ENCODE peak calls at places on chromosomes 7 and 10, in four cellular contexts. P, O, L and B are unnamed samples.

GRCh38 chr10:118374404-118374803 is 32.3 kb upstream of the FAM204A start:
- DNase-seq in O (no peak), P (no peak), L (no peak), B (peak; percentile 31)

GRCh38 chr10:121608669-121609190 is 10.5 kb upstream of the FGFR2 start:
- DNase-seq in O (no peak), L (peak; percentile 57), P (no peak), B (no peak)

GRCh38 chr10:30502266-30503058 is 68.5 kb downstream of the MAP3K8 start:
- DNase-seq in O (no peak), L (no peak), P (no peak), B (no peak)

GRCh38 chr7:46352335-46352954 is 431.4 kb upstream of the IGFBP3 start:
- DNase-seq in L (peak; percentile 23), O (peak; percentile 53), P (no peak), B (peak; percentile 34)

GRCh38 chr7:15424468-15424867 is 137.3 kb downstream of the AGMO start:
- DNase-seq in P (no peak), L (no peak), O (no peak), B (no peak)

GRCh38 chr7:78178319-78178718 is 379.7 kb downstream of the PHTF2 start:
- DNase-seq in O (no peak), L (no peak), P (no peak), B (no peak)

GRCh38 chr7:50853311-50853710 is 70.6 kb upstream of the GRB10 start:
- DNase-seq in O (no peak), L (no peak), P (no peak), B (no peak)

GRCh38 chr7:66504131-66504530 is 124.5 kb upstream of the KCTD7 start:
- DNase-seq in O (no peak), L (no peak), P (no peak), B (no peak)

GRCh38 chr7:148286150-148286549 is 304.4 kb upstream of the C7orf33 start:
- DNase-seq in P (no peak), L (no peak), O (no peak), B (no peak)

GRCh38 chr10:79084972-79085597 is 16.3 kb downstream of the ZMIZ1 start:
- DNase-seq in P (no peak), O (no peak), L (no peak), B (no peak)

GRCh38 chr7:132969520-132969919 is 112.4 kb downstream of the CHCHD3 start:
- DNase-seq in P (no peak), L (no peak), O (no peak), B (no peak)

GRCh38 chr7:8785081-8785480 is 351.7 kb downstream of the NXPH1 start:
- DNase-seq in L (no peak), O (no peak), P (no peak), B (no peak)

GRCh38 chr10:48525113-48525512 is 79.8 kb downstream of the ARHGAP22 start:
- DNase-seq in P (no peak), L (no peak), O (no peak), B (no peak)

GRCh38 chr10:16891375-16892313 is 74.4 kb upstream of the RSU1 start:
- DNase-seq in O (peak; percentile 66), L (peak; percentile 69), P (no peak), B (peak; percentile 65)

GRCh38 chr10:88245974-88246511 is 337.1 kb downstream of the RNLS start:
- DNase-seq in O (peak; percentile 27), P (no peak), L (peak; percentile 57), B (peak; percentile 51)

GRCh38 chr7:2959828-2960599 is 83.7 kb downstream of the CARD11 start:
- DNase-seq in L (no peak), O (no peak), P (no peak), B (no peak)

GRCh38 chr10:97683556-97684357 is 3.3 kb downstream of the AVPI1 start:
- DNase-seq in O (no peak), P (no peak), L (no peak), B (no peak)

GRCh38 chr7:43758861-43759683 is 592 bp downstream of the BLVRA start:
- DNase-seq in L (peak; percentile 49), O (peak; percentile 15), P (peak; percentile 92), B (no peak)

GRCh38 chr10:108544500-108545120 is 1378.7 kb downstream of the XPNPEP1 start:
- DNase-seq in L (peak; percentile 44), O (no peak), P (no peak), B (no peak)

GRCh38 chr7:50552921-50553320 is 12.3 kb downstream of the DDC start:
- DNase-seq in O (peak; percentile 17), L (no peak), P (no peak), B (no peak)

GRCh38 chr10:62626096-62626495 is 178.4 kb upstream of the ADO start:
- DNase-seq in O (no peak), P (no peak), L (no peak), B (no peak)

GRCh38 chr7:33107136-33108066 is 1.8 kb downstream of the RP9 start:
- DNase-seq in O (peak; percentile 23), P (no peak), L (no peak), B (no peak)

GRCh38 chr10:6097063-6097462 is 8.2 kb downstream of the RBM17 start:
- DNase-seq in L (no peak), P (no peak), O (no peak), B (no peak)

GRCh38 chr10:77974396-77975074 is 48.0 kb upstream of the DLG5 start:
- DNase-seq in L (no peak), P (no peak), O (no peak), B (no peak)

GRCh38 chr7:111986601-111987000 is 219.6 kb downstream of the DOCK4 start:
- DNase-seq in L (no peak), P (no peak), O (no peak), B (no peak)

GRCh38 chr10:100328198-100328597 is 1.8 kb downstream of the PKD2L1 start:
- DNase-seq in P (no peak), L (no peak), O (no peak), B (no peak)

GRCh38 chr10:100327007-100327700 is 2.9 kb downstream of the PKD2L1 start:
- DNase-seq in L (no peak), O (peak; percentile 26), P (no peak), B (no peak)

GRCh38 chr10:100327701-100328009 is 2.4 kb downstream of the PKD2L1 start:
- DNase-seq in P (no peak), O (no peak), L (no peak), B (no peak)

GRCh38 chr10:100333106-100333505 is 3.1 kb upstream of the PKD2L1 start:
- DNase-seq in O (no peak), L (no peak), P (no peak), B (no peak)

DNA sequence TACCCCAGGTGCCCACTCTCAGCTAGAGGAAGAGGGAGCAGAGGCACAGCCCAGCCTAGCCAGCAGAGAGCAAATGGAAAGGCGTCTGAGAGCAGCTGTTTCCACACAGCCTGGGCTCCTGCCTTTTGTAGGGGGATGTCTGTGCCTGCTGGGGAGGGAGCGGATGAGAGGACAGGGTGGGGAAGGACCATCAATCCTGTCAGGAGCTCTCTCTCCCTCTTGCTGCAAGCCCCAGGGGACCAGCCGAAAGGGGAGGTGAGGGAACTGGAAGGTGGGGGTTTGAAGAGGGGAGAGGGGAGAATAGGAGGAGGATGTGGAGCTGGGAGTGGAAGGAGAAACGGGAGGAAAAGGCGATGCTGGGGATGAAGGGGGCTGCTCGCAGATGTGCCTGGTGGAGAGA is at the start of gene PKD2L1:
- DNase-seq in O (no peak), L (no peak), P (no peak), B (no peak)
- H3K27me3 ChIP-seq in O (peaks cover 55% of the 10 kb centered on the region), L (no peaks in the 10 kb centered on the region), P (no peaks in the 10 kb centered on the region), B (peaks cover 41% of the 10 kb centered on the region)

DNA sequence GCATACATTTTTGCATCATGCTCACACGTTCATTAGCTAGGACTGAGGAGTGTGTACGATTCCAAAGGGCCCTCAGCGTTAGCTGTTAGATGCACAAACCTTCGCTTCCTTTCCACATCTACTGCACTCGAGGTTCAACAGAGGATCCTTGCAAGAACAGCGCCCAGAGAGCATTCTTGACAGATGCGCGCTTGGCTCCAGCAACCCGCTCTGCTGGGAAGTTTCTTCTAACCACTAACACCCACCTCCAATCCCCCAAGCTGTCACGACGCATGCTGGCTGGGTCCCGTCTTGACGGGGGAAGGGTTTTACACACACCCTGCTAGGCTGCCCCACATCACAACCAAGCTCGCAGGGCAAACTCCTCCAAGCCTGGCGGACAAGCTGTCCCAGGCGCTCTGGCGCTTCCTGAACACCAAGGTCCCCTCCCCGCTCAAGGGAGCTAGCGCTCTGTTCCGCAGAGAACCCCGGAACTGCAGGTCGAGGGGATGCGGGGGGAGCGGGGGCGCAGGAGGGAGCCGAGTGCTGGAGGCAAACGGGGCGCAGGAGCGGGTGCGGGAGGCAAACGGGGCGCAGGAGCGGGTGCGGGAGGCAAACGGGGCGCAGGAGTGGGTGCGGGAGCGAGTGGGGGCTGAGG is 653 bp upstream of the ADRB1 start:
- DNase-seq in P (no peak), O (peak; percentile 42), L (no peak), B (no peak)
- H3K27me3 ChIP-seq in P (no peaks in the 10 kb centered on the region), O (peaks cover 19% of the 10 kb centered on the region), L (peaks cover 4% of the 10 kb centered on the region), B (peaks cover 33% of the 10 kb centered on the region)

DNA sequence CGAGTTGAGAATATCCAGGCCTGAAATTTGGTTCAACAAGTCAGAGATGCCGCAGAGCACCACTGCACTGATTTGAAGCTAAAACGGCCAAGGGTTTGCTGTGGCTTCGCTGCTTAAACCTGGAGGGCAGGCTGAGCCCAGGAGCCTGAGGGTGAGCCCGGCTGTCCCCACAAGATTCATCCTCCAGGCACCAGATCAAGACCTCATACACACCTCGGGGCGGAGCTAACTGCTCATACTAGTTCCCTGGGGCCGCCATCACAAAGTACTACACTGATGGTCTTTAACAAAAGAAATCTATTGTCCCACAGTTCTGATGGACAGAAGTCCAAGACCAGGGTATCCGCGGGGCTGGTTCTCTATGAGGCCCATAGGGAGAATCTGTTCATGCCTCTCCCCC is 16.9 kb upstream of the TRIM56 start:
- DNase-seq in P (no peak), L (no peak), O (no peak), B (no peak)
- H3K27me3 ChIP-seq in P (no peaks in the 10 kb centered on the region), L (no peaks in the 10 kb centered on the region), O (peaks cover 34% of the 10 kb centered on the region), B (peaks cover 15% of the 10 kb centered on the region)

GRCh38 chr10:43905502-43906236 is 257.0 kb upstream of the ZNF32 start:
- DNase-seq in P (peak; percentile 90), L (peak; percentile 33), O (peak; percentile 65), B (no peak)
- H3K27me3 ChIP-seq in P (no peaks in the 10 kb centered on the region), L (no peaks in the 10 kb centered on the region), O (no peaks in the 10 kb centered on the region), B (peaks cover 3% of the 10 kb centered on the region)

DNA sequence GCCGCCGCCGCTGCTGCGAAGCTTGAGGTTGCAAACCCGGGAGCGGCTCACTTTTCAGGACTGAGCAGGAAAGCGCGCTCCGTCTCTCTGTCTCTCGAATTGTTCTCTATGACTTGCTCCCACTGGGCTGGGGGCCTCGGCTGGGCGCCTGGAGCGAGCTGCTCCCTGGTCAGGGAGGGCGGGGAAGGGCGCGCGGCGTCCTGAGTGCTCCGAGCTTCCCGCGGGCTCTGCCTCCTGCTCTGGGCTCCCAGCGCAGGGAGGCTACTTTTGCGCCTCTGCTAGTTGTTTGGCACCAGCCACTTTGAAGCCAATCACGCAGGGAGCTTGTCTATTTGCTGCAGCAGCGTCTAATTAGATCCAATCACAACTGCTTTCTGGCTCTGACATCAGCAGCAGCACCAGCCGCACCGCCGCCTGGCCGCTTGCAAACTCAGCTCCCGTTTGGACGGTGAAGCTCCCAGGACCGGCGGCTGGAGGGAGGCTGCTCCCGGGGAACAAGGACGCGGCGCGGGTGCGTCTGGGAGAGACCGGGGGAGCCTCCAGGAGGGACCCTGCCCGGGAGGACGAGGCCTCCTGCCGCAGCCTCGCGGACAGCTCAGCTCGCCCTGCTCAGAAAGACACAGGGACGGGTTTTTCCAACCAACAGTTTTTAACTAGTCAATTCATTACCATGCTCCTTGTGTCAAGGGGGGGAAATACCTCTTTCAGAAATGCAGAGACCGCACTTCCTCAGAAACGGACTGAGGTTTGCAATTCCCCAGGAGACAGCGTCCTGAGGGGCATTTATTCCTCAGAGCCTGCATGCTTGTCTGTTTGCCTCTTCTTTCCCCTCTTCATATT is at the start of gene ADARB2:
- DNase-seq in L (no peak), O (peak; percentile 27), P (peak; percentile 74), B (peak; percentile 29)
- H3K27me3 ChIP-seq in L (no peaks in the 10 kb centered on the region), O (peaks cover 97% of the 10 kb centered on the region), P (peaks cover 6% of the 10 kb centered on the region), B (peaks cover 40% of the 10 kb centered on the region)

GRCh38 chr10:101297901-101298451 is 56.0 kb upstream of the BTRC start:
- DNase-seq in O (peak; percentile 43), L (peak; percentile 38), P (no peak), B (no peak)
- H3K27me3 ChIP-seq in O (peaks cover 32% of the 10 kb centered on the region), L (no peaks in the 10 kb centered on the region), P (no peaks in the 10 kb centered on the region), B (peaks cover 52% of the 10 kb centered on the region)

GRCh38 chr7:1354661-1355567 is 104.4 kb downstream of the MICALL2 start:
- DNase-seq in O (no peak), P (no peak), L (no peak), B (no peak)
- H3K27me3 ChIP-seq in O (peaks cover 70% of the 10 kb centered on the region), P (no peaks in the 10 kb centered on the region), L (no peaks in the 10 kb centered on the region), B (peaks cover 48% of the 10 kb centered on the region)